ENCODE peak calls at places on chromosomes 13 and 19, in nine cellular contexts. I is T-helper 1 cell; S is HFFc6; V is A549; J is heart left ventricle; B is stimulated activated CD8-positive, alpha-beta memory T cell treated with anti-CD3 and anti-CD28 coated beads, Interleukin-2, amount 100 ng/mL, for 1 hour; Q is activated T-cell treated with anti-CD3 and anti-CD28 coated beads for 1 hour; O is BE2C; D is activated effector memory CD4-positive, alpha-beta T cell treated with anti-CD3 and anti-CD28 coated beads, Interleukin-2, amount 50 U/mL, for 16 hours. U is an unnamed sample.

GRCh38 chr19:13888281-13888680 is 11.3 kb downstream of the NANOS3 start:
- DNase-seq in I (no peak), S (no peak), V (no peak), J (no peak), B (no peak), Q (no peak), O (no peak), D (no peak), U (no peak)

GRCh38 chr13:101416181-101417042 is at the start of gene NALCN:
- DNase-seq in I (no peak), S (no peak), V (peak), J (peak), B (no peak), Q (no peak), O (peak), D (no peak), U (no peak)

GRCh38 chr19:5947435-5947834 is 30.5 kb downstream of the RANBP3 start:
- DNase-seq in I (no peak), S (no peak), V (no peak), J (peak), B (no peak), Q (no peak), O (no peak), D (no peak), U (no peak)

GRCh38 chr13:111630411-111630810 is 310.0 kb downstream of the TEX29 start:
- DNase-seq in I (no peak), S (no peak), V (no peak), J (no peak), B (no peak), Q (no peak), O (no peak), D (no peak), U (no peak)

GRCh38 chr13:102617697-102618350 is 21.0 kb downstream of the TPP2 start:
- DNase-seq in I (no peak), S (no peak), V (no peak), J (no peak), B (no peak), Q (no peak), O (no peak), D (no peak), U (no peak)

GRCh38 chr19:1989513-1990229 is 25.8 kb downstream of the BTBD2 start:
- DNase-seq in I (no peak), S (no peak), V (no peak), J (no peak), B (no peak), Q (no peak), O (no peak), D (peak), U (no peak)

GRCh38 chr19:17794731-17795494 is at the start of gene B3GNT3:
- DNase-seq in I (peak), S (no peak), V (peak), J (no peak), B (no peak), Q (no peak), O (peak), D (peak), U (no peak)

GRCh38 chr19:28042516-28042915 is 1170.4 kb downstream of the UQCRFS1 start:
- DNase-seq in I (no peak), S (no peak), V (no peak), J (no peak), B (no peak), Q (no peak), O (no peak), D (no peak), U (no peak)

GRCh38 chr19:11699931-11700794 is 38.6 kb downstream of the ZNF823 start:
- DNase-seq in I (no peak), S (peak), V (no peak), J (no peak), B (no peak), Q (no peak), O (peak), D (no peak), U (no peak)

U was measured in GDM1.